ENCODE peak calls at places on chromosome 17, in four cellular contexts. Y is psoas muscle, M is HuH-7.5, A is GM23248. Z is an unnamed sample.

GRCh38 chr17:65290041-65290440 is 152.9 kb downstream of the RGS9 start:
- DNase-seq in A (no peak), Y (no peak), M (no peak), Z (no peak)

GRCh38 chr17:21573961-21574610 is 118.2 kb upstream of the KCNJ18 start:
- DNase-seq in M (no peak), Y (peak), A (peak), Z (no peak)

GRCh38 chr17:76134911-76135809 is 5.9 kb downstream of the FOXJ1 start:
- DNase-seq in M (no peak), A (no peak), Y (no peak), Z (no peak)

GRCh38 chr17:80277751-80278671 is 17.4 kb downstream of the RNF213 start:
- DNase-seq in M (no peak), Y (no peak), A (no peak), Z (peak)

GRCh38 chr17:72151565-72152391 is 31.0 kb downstream of the SOX9 start:
- DNase-seq in M (peak), A (peak), Y (peak), Z (peak)

GRCh38 chr17:45745843-45746494 is 38.2 kb upstream of the CRHR1 start:
- DNase-seq in M (no peak), Y (no peak), A (no peak), Z (no peak)

GRCh38 chr17:17032131-17032692 is 10.0 kb upstream of the MPRIP start:
- DNase-seq in M (no peak), A (peak), Y (peak), Z (no peak)

GRCh38 chr17:75087558-75088453 is at the start of gene SLC16A5:
- DNase-seq in A (peak), M (peak), Y (peak), Z (peak)

GRCh38 chr17:64004903-64005733 is 7.0 kb downstream of the PRR29 start:
- DNase-seq in M (no peak), A (no peak), Y (no peak), Z (no peak)

GRCh38 chr17:48330386-48330785 is 99.6 kb downstream of the SKAP1 start:
- DNase-seq in M (no peak), A (no peak), Y (no peak), Z (no peak)

GRCh38 chr17:64291268-64291851 is 28.3 kb upstream of the TEX2 start:
- DNase-seq in M (no peak), Y (no peak), A (no peak), Z (no peak)

GRCh38 chr17:16363749-16364536 is 10.7 kb upstream of the CENPV start:
- DNase-seq in M (peak), Y (peak), A (peak), Z (peak)

GRCh38 chr17:63452979-63453551 is 7.0 kb upstream of the CYB561 start:
- DNase-seq in Y (no peak), A (no peak), M (no peak), Z (no peak)

GRCh38 chr17:50056217-50056960 is 479 bp downstream of the ITGA3 start:
- DNase-seq in A (peak), M (peak), Y (peak), Z (peak)

GRCh38 chr17:58756246-58757161 is 850 bp downstream of the PPM1E start:
- DNase-seq in M (peak), A (peak), Y (no peak), Z (no peak)

GRCh38 chr17:27455914-27456680 is at the start of gene KSR1:
- DNase-seq in A (peak), Y (peak), M (peak), Z (peak)

GRCh38 chr17:61486135-61487120 is 34.2 kb downstream of the TBX4 start:
- DNase-seq in M (no peak), Y (no peak), A (no peak), Z (no peak)

GRCh38 chr17:71441098-71441497 is 679.7 kb upstream of the SOX9 start:
- DNase-seq in A (peak), M (no peak), Y (no peak), Z (peak)

GRCh38 chr17:13351046-13351445 is 250.7 kb downstream of the HS3ST3A1 start:
- DNase-seq in Y (no peak), M (no peak), A (peak), Z (no peak)

GRCh38 chr17:42387221-42387657 is 1.0 kb downstream of the STAT3 start:
- DNase-seq in Y (no peak), A (peak), M (no peak), Z (no peak)

GRCh38 chr17:909642-910323 is 69.8 kb downstream of the NXN start:
- DNase-seq in A (peak), M (no peak), Y (no peak), Z (no peak)

GRCh38 chr17:63488851-63489250 is 12.0 kb downstream of the ACE start:
- DNase-seq in M (no peak), Y (no peak), A (no peak), Z (no peak)

GRCh38 chr17:44308865-44309264 is 464 bp downstream of the RUNDC3A start:
- DNase-seq in M (no peak), A (no peak), Y (no peak), Z (no peak)

GRCh38 chr17:6303664-6304063 is 131.3 kb downstream of the AIPL1 start:
- DNase-seq in Y (no peak), M (peak), A (peak), Z (peak)

GRCh38 chr17:81966343-81967243 is 5.6 kb upstream of the NOTUM start:
- DNase-seq in A (no peak), M (no peak), Y (peak), Z (no peak)

GRCh38 chr17:34307110-34307509 is 12.1 kb upstream of the CCL8 start:
- DNase-seq in A (peak), M (no peak), Y (peak), Z (no peak)

GRCh38 chr17:8018436-8018835 is 16.0 kb downstream of the GUCY2D start:
- DNase-seq in M (no peak), Y (no peak), A (no peak), Z (no peak)

GRCh38 chr17:4229627-4230026 is 34.2 kb downstream of the ANKFY1 start:
- DNase-seq in A (peak), M (no peak), Y (peak), Z (no peak)

GRCh38 chr17:55238931-55239297 is 25.8 kb upstream of the HLF start:
- DNase-seq in A (peak), Y (no peak), M (peak), Z (no peak)

GRCh38 chr17:16872836-16873653 is 98.9 kb downstream of the TNFRSF13B start:
- DNase-seq in Y (no peak), A (peak), M (peak), Z (peak)

GRCh38 chr17:78133971-78134898 is 3.7 kb downstream of the TMC8 start:
- DNase-seq in Y (no peak), A (peak), M (peak), Z (peak)

GRCh38 chr17:58344047-58344790 is 7.8 kb downstream of the SUPT4H1 start:
- DNase-seq in A (no peak), Y (no peak), M (no peak), Z (no peak)

GRCh38 chr17:70375406-70375805 is 206.1 kb downstream of the KCNJ2 start:
- DNase-seq in M (no peak), Y (no peak), A (no peak), Z (no peak)

GRCh38 chr17:81527591-81528383 is at the start of gene FSCN2:
- DNase-seq in A (peak), M (no peak), Y (no peak), Z (no peak)

GRCh38 chr17:18151290-18151689 is 32.3 kb upstream of the ALKBH5 start:
- DNase-seq in A (no peak), Y (no peak), M (no peak), Z (no peak)

GRCh38 chr17:9926150-9926804 is 21.2 kb upstream of the RCVRN start:
- DNase-seq in Y (no peak), M (no peak), A (no peak), Z (no peak)

GRCh38 chr17:80743181-80743771 is 198.6 kb downstream of the RPTOR start:
- DNase-seq in A (peak), Y (peak), M (no peak), Z (no peak)

GRCh38 chr17:16477255-16477654 is 14.7 kb downstream of the LRRC75A start:
- DNase-seq in A (peak), Y (peak), M (no peak), Z (no peak)